ENCODE peak calls at places on chromosome 19, in ten cellular contexts. V, Z, D, K, A, P, M, N, C and X are unnamed samples.

GRCh38 chr19:42360787-42361544 is 29.1 kb downstream of the CNFN start:
- DNase-seq in V (no peak), Z (no peak), D (no peak), K (no peak), A (no peak), P (no peak), M (no peak), N (no peak), C (no peak), X (peak)

GRCh38 chr19:48751835-48752510 is 468 bp downstream of the FUT1 start:
- DNase-seq in V (no peak), Z (no peak), D (no peak), K (no peak), A (no peak), P (no peak), M (no peak), N (no peak), C (no peak), X (no peak)

GRCh38 chr19:9945319-9945966 is 9.1 kb upstream of the OLFM2 start:
- DNase-seq in V (no peak), Z (peak), D (peak), K (no peak), A (peak), P (peak), M (no peak), N (no peak), C (no peak), X (no peak)

GRCh38 chr19:2345076-2345475 is 15.0 kb upstream of the TMPRSS9 start:
- DNase-seq in V (no peak), Z (peak), D (no peak), K (no peak), A (no peak), P (no peak), M (no peak), N (no peak), C (no peak), X (no peak)

GRCh38 chr19:30449673-30450072 is 77.5 kb downstream of the ZNF536 start:
- DNase-seq in V (no peak), Z (no peak), D (no peak), K (no peak), A (no peak), P (no peak), M (no peak), N (no peak), C (no peak), X (no peak)

GRCh38 chr19:52722062-52723005 is 12.5 kb downstream of the ZNF611 start:
- DNase-seq in V (no peak), Z (no peak), D (peak), K (no peak), A (no peak), P (no peak), M (no peak), N (no peak), C (no peak), X (no peak)

GRCh38 chr19:43471091-43471490 is 5.7 kb upstream of the LYPD3 start:
- DNase-seq in V (no peak), Z (no peak), D (no peak), K (no peak), A (no peak), P (no peak), M (no peak), N (no peak), C (no peak), X (no peak)

GRCh38 chr19:35740108-35740422 is 2.2 kb downstream of the IGFLR1 start:
- DNase-seq in V (no peak), Z (no peak), D (no peak), K (no peak), A (no peak), P (no peak), M (no peak), N (no peak), C (no peak), X (no peak)

GRCh38 chr19:41569481-41570150 is 6.3 kb upstream of the CEACAM21 start:
- DNase-seq in V (no peak), Z (no peak), D (no peak), K (no peak), A (no peak), P (no peak), M (no peak), N (no peak), C (no peak), X (no peak)

GRCh38 chr19:3809881-3810707 is 23.9 kb upstream of the MATK start:
- DNase-seq in V (peak), Z (no peak), D (no peak), K (no peak), A (no peak), P (no peak), M (no peak), N (no peak), C (no peak), X (no peak)

GRCh38 chr19:50418186-50419021 is at the start of gene SPIB:
- DNase-seq in V (no peak), Z (peak), D (no peak), K (no peak), A (no peak), P (no peak), M (no peak), N (no peak), C (no peak), X (no peak)

GRCh38 chr19:47663435-47663910 is 49.7 kb upstream of the EHD2 start:
- DNase-seq in V (no peak), Z (no peak), D (peak), K (no peak), A (no peak), P (no peak), M (no peak), N (no peak), C (no peak), X (no peak)

GRCh38 chr19:12237143-12237839 is 57.4 kb downstream of the ZNF44 start:
- DNase-seq in V (no peak), Z (no peak), D (no peak), K (no peak), A (no peak), P (no peak), M (no peak), N (no peak), C (no peak), X (no peak)

GRCh38 chr19:50967924-50968708 is 1.3 kb downstream of the KLK6 start:
- DNase-seq in V (no peak), Z (no peak), D (no peak), K (no peak), A (no peak), P (no peak), M (no peak), N (no peak), C (no peak), X (no peak)

GRCh38 chr19:6273701-6274601 is 5.8 kb downstream of the MLLT1 start:
- DNase-seq in V (no peak), Z (peak), D (peak), K (no peak), A (peak), P (peak), M (no peak), N (no peak), C (no peak), X (no peak)

GRCh38 chr19:46717034-46717715 is at the start of gene PRKD2:
- DNase-seq in V (peak), Z (peak), D (peak), K (peak), A (peak), P (peak), M (peak), N (peak), C (peak), X (no peak)

GRCh38 chr19:677601-678380 is 1.6 kb downstream of the FSTL3 start:
- DNase-seq in V (no peak), Z (no peak), D (no peak), K (no peak), A (no peak), P (no peak), M (no peak), N (no peak), C (no peak), X (no peak)

GRCh38 chr19:12162513-12162881 is 399 bp upstream of the ZNF136 start:
- DNase-seq in V (no peak), Z (no peak), D (no peak), K (no peak), A (no peak), P (no peak), M (no peak), N (no peak), C (no peak), X (no peak)

GRCh38 chr19:15266683-15267082 is 34.4 kb upstream of the EPHX3 start:
- DNase-seq in V (no peak), Z (no peak), D (no peak), K (no peak), A (no peak), P (no peak), M (no peak), N (no peak), C (no peak), X (no peak)

GRCh38 chr19:43639507-43640423 is at the start of gene CADM4:
- DNase-seq in V (peak), Z (peak), D (no peak), K (no peak), A (no peak), P (no peak), M (no peak), N (peak), C (peak), X (no peak)

GRCh38 chr19:53182202-53182601 is 11.0 kb downstream of the ZNF665 start:
- DNase-seq in V (no peak), Z (no peak), D (no peak), K (no peak), A (no peak), P (no peak), M (no peak), N (no peak), C (no peak), X (no peak)

GRCh38 chr19:17703823-17704463 is 15.3 kb upstream of the MAP1S start:
- DNase-seq in V (peak), Z (peak), D (no peak), K (peak), A (no peak), P (peak), M (peak), N (peak), C (peak), X (no peak)

GRCh38 chr19:14248578-14249011 is 42.6 kb upstream of the ADGRL1 start:
- DNase-seq in V (no peak), Z (peak), D (no peak), K (peak), A (no peak), P (peak), M (peak), N (no peak), C (peak), X (no peak)

GRCh38 chr19:10112037-10112751 is 701 bp downstream of the P2RY11 start:
- DNase-seq in V (no peak), Z (peak), D (no peak), K (peak), A (no peak), P (no peak), M (peak), N (no peak), C (no peak), X (no peak)

GRCh38 chr19:49333426-49334288 is 1.5 kb upstream of the CD37 start:
- DNase-seq in V (peak), Z (peak), D (no peak), K (peak), A (no peak), P (no peak), M (no peak), N (peak), C (no peak), X (no peak)

GRCh38 chr19:49019242-49019932 is 2.5 kb upstream of the LHB start:
- DNase-seq in V (peak), Z (peak), D (no peak), K (peak), A (no peak), P (peak), M (peak), N (peak), C (peak), X (no peak)

GRCh38 chr19:3095375-3096191 is 1.4 kb downstream of the GNA11 start:
- DNase-seq in V (no peak), Z (peak), D (no peak), K (no peak), A (no peak), P (no peak), M (peak), N (peak), C (no peak), X (no peak)

GRCh38 chr19:39996218-39996810 is 546 bp upstream of the ZNF546 start:
- DNase-seq in V (peak), Z (no peak), D (peak), K (no peak), A (no peak), P (peak), M (no peak), N (no peak), C (peak), X (no peak)

GRCh38 chr19:4695224-4695731 is 25.1 kb upstream of the MYDGF start:
- DNase-seq in V (no peak), Z (no peak), D (no peak), K (no peak), A (no peak), P (no peak), M (no peak), N (no peak), C (no peak), X (no peak)

GRCh38 chr19:12974301-12975220 is 5.2 kb downstream of the DAND5 start:
- DNase-seq in V (no peak), Z (no peak), D (no peak), K (no peak), A (no peak), P (no peak), M (no peak), N (no peak), C (peak), X (no peak)

GRCh38 chr19:11194657-11195056 is 2.7 kb downstream of the KANK2 start:
- DNase-seq in V (no peak), Z (no peak), D (no peak), K (peak), A (no peak), P (no peak), M (no peak), N (no peak), C (no peak), X (no peak)

GRCh38 chr19:5339950-5340636 is 519 bp downstream of the PTPRS start:
- DNase-seq in V (no peak), Z (peak), D (no peak), K (no peak), A (no peak), P (no peak), M (no peak), N (no peak), C (peak), X (no peak)

GRCh38 chr19:47471733-47472457 is at the start of gene SLC8A2:
- DNase-seq in V (no peak), Z (peak), D (peak), K (peak), A (peak), P (peak), M (peak), N (peak), C (peak), X (no peak)

GRCh38 chr19:11335449-11336146 is 3.9 kb downstream of the RAB3D start:
- DNase-seq in V (no peak), Z (no peak), D (no peak), K (no peak), A (no peak), P (no peak), M (no peak), N (no peak), C (no peak), X (no peak)

GRCh38 chr19:34733266-34733825 is 697 bp upstream of the ZNF181 start:
- DNase-seq in V (peak), Z (no peak), D (no peak), K (peak), A (peak), P (peak), M (peak), N (no peak), C (no peak), X (no peak)

GRCh38 chr19:42965204-42965603 is 28.2 kb upstream of the PSG7 start:
- DNase-seq in V (no peak), Z (no peak), D (peak), K (no peak), A (no peak), P (no peak), M (no peak), N (no peak), C (no peak), X (no peak)